ENCODE peak calls at places on chromosomes 11 and 22, in ten cellular contexts. Y, W, G, X, C, P, K, V, R and M are unnamed samples.

GRCh38 chr22:46110215-46110614 is 40.1 kb upstream of the PPARA start:
- DNase-seq in V (no peak), Y (no peak), G (no peak), C (no peak), K (no peak), R (no peak), P (peak), W (no peak), X (no peak), M (no peak)

GRCh38 chr11:105538531-105538930 is 71.3 kb upstream of the GRIA4 start:
- DNase-seq in R (no peak), Y (no peak), X (no peak), C (no peak), P (peak), K (no peak), G (no peak), W (peak), V (no peak), M (no peak)

GRCh38 chr11:78857688-78858087 is 283.0 kb upstream of the NARS2 start:
- DNase-seq in W (no peak), P (peak), Y (no peak), G (no peak), X (no peak), K (no peak), R (no peak), C (no peak), V (no peak), M (no peak)

GRCh38 chr22:19800761-19801244 is 40.2 kb downstream of the TBX1 start:
- DNase-seq in G (peak), Y (no peak), X (no peak), C (no peak), V (no peak), P (peak), K (no peak), W (no peak), R (no peak), M (peak)

GRCh38 chr11:66498508-66498907 is 11.9 kb upstream of the BBS1 start:
- DNase-seq in C (no peak), K (no peak), R (no peak), W (no peak), V (no peak), G (no peak), P (no peak), Y (no peak), X (no peak), M (no peak)

GRCh38 chr11:60992842-60993409 is 21.4 kb downstream of the CD6 start:
- DNase-seq in R (no peak), P (peak), K (no peak), C (no peak), V (no peak), W (no peak), X (no peak), Y (no peak), G (no peak), M (no peak)

GRCh38 chr11:1303973-1304372 is 5.5 kb downstream of the TOLLIP start:
- DNase-seq in V (no peak), K (no peak), C (no peak), P (peak), R (peak), W (no peak), X (no peak), Y (no peak), G (peak), M (no peak)

GRCh38 chr11:103792981-103793468 is 243.4 kb upstream of the DDI1 start:
- DNase-seq in K (no peak), X (no peak), V (no peak), Y (no peak), R (no peak), W (no peak), G (no peak), C (no peak), P (peak), M (no peak)

GRCh38 chr11:71406681-71407080 is 41.5 kb downstream of the DHCR7 start:
- DNase-seq in G (no peak), P (no peak), W (no peak), C (no peak), R (no peak), X (no peak), V (no peak), Y (no peak), K (no peak), M (no peak)

GRCh38 chr22:22942511-22943329 is 55.1 kb downstream of the IGLL5 start:
- DNase-seq in Y (peak), G (peak), K (peak), X (peak), V (peak), C (peak), R (no peak), P (peak), W (peak), M (peak)
- TF ChIP-seq CTCF in Y (peak), G (peak), K (no peak), X (peak), V (peak), C (peak), R (no peak), P (peak), W (peak), M (peak)

DNA sequence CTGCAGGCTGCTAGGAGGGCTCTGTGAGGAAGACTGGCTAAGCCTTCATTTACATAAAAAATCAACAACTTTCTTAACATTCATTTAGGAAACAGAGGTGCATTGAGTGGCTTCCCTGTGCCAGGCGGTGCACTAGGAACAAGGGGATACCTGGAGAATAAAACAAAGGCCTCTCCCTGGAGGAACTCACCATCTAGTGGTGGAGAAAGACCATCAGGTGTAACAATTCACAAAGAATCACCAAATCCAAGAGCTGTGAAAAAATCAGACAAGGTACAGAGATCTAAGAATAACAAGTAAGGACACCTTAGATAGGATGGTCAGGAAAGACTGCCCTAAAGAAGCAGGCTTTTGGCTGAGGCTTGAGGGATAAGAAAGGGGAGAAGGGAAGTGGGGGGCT is 40.3 kb downstream of the CSNK2A3 start:
- DNase-seq in K (no peak), G (no peak), V (no peak), C (no peak), P (no peak), R (no peak), X (no peak), W (no peak), Y (no peak), M (no peak)
- TF ChIP-seq CTCF in K (no peak), G (no peak), V (no peak), C (no peak), P (no peak), R (no peak), X (no peak), W (no peak), Y (no peak), M (no peak)

GRCh38 chr22:21694795-21695431 is 29.1 kb downstream of the PPIL2 start:
- DNase-seq in P (no peak), X (no peak), K (no peak), G (no peak), Y (no peak), V (no peak), C (no peak), W (no peak), R (no peak), M (no peak)

GRCh38 chr22:21695432-21696085 is 29.7 kb downstream of the PPIL2 start:
- DNase-seq in P (no peak), G (no peak), C (no peak), W (no peak), R (no peak), Y (no peak), K (no peak), V (no peak), X (no peak), M (no peak)

GRCh38 chr22:21697021-21697771 is 31.4 kb downstream of the PPIL2 start:
- DNase-seq in G (no peak), R (no peak), Y (no peak), X (no peak), K (no peak), C (no peak), W (no peak), P (no peak), V (no peak), M (no peak)

GRCh38 chr22:21694394-21694793 is 28.6 kb downstream of the PPIL2 start:
- DNase-seq in C (no peak), V (no peak), X (no peak), W (no peak), R (no peak), G (no peak), K (no peak), Y (no peak), P (no peak), M (no peak)

GRCh38 chr22:21696115-21696514 is 30.3 kb downstream of the PPIL2 start:
- DNase-seq in C (no peak), K (no peak), V (no peak), Y (no peak), X (no peak), R (no peak), P (no peak), W (no peak), G (no peak), M (no peak)
- TF ChIP-seq CTCF in C (no peak), K (no peak), V (no peak), Y (no peak), X (no peak), R (no peak), P (no peak), W (no peak), G (no peak), M (no peak)

GRCh38 chr11:22730319-22730718 is 63.9 kb downstream of the GAS2 start:
- DNase-seq in V (no peak), G (no peak), W (no peak), X (no peak), Y (no peak), C (peak), R (no peak), P (peak), K (no peak), M (no peak)
- TF ChIP-seq CTCF in V (no peak), G (no peak), W (no peak), X (peak), Y (no peak), C (peak), R (no peak), P (no peak), K (no peak), M (no peak)

GRCh38 chr11:8685820-8686219 is 3.2 kb downstream of the RPL27A start:
- DNase-seq in X (no peak), R (no peak), G (no peak), Y (no peak), C (no peak), K (no peak), P (no peak), W (no peak), V (no peak), M (no peak)

GRCh38 chr11:8686325-8686724 is 3.7 kb downstream of the RPL27A start:
- DNase-seq in C (no peak), Y (no peak), K (no peak), P (no peak), X (no peak), R (no peak), W (no peak), G (no peak), V (no peak), M (no peak)

GRCh38 chr11:8690374-8691342 is 8.1 kb downstream of the RPL27A start:
- DNase-seq in C (no peak), Y (no peak), V (no peak), P (no peak), X (no peak), G (no peak), K (no peak), W (no peak), R (no peak), M (no peak)

GRCh38 chr11:8689726-8690255 is 7.2 kb downstream of the RPL27A start:
- DNase-seq in C (no peak), Y (no peak), R (no peak), G (no peak), W (no peak), K (no peak), P (no peak), V (no peak), X (no peak), M (no peak)

DNA sequence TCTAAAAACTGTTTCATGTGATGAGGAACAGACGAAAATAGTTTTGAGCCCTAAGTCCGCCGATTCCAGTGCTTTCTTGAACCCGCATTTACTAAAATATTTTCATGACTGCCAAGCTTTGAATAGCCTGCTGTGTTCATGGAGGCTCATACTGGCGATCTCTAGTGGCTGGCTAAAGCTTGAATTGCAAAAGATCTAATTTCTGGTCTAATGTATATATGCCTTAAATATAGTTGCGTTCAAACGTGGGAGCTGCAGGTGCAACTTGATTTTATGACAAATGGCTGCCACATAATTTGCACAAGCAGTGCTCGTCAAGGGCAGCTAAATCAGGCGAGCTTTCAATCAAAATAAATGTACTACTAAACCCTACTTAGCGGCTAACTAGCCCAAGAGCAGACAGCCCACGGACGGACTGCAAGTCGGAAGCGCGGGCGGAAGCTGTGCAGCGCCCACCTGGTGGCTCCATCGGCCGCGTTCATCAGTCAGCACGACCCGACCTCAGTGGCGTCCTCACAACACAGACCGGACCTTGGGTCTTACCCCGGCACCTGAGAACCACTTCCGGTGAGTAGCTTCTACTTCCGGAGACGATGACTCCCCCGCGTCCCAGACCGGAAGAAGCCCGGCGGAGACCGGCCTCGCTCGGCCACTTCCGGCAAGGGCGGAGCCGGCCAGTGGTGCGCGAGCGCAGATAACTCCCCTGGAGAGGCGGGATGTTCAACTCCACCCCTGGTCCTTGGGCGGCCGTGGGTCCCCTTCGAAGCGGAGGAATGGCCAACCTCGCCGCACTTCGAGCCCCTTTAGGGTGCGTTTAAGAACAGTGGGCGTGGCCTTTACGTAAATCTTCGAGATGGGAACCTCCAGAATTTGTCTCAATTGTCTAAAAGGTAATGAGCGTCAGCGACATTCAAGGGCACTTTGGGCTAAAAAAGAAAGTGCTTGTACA is 6.1 kb downstream of the RPL27A start:
- DNase-seq in X (peak), G (peak), V (peak), K (no peak), W (peak), R (peak), P (peak), C (peak), Y (peak), M (peak)
- TF ChIP-seq CTCF in X (peak), G (no peak), V (peak), K (peak), W (no peak), R (no peak), P (peak), C (peak), Y (no peak), M (no peak)

GRCh38 chr22:35612903-35613302 is 4.2 kb downstream of the MB start:
- DNase-seq in R (no peak), K (no peak), P (no peak), Y (no peak), C (no peak), X (no peak), G (peak), W (no peak), V (no peak), M (no peak)

GRCh38 chr22:35609761-35610160 is 7.4 kb downstream of the MB start:
- DNase-seq in V (no peak), X (no peak), P (no peak), Y (no peak), R (no peak), C (no peak), K (no peak), W (no peak), G (peak), M (no peak)

GRCh38 chr22:35611200-35611890 is 5.8 kb downstream of the MB start:
- DNase-seq in W (no peak), R (no peak), C (no peak), G (peak), X (no peak), K (no peak), V (no peak), Y (no peak), P (no peak), M (no peak)

GRCh38 chr22:35610741-35611140 is 6.4 kb downstream of the MB start:
- DNase-seq in K (no peak), W (no peak), X (no peak), R (no peak), P (no peak), C (no peak), G (peak), Y (no peak), V (no peak), M (no peak)

DNA sequence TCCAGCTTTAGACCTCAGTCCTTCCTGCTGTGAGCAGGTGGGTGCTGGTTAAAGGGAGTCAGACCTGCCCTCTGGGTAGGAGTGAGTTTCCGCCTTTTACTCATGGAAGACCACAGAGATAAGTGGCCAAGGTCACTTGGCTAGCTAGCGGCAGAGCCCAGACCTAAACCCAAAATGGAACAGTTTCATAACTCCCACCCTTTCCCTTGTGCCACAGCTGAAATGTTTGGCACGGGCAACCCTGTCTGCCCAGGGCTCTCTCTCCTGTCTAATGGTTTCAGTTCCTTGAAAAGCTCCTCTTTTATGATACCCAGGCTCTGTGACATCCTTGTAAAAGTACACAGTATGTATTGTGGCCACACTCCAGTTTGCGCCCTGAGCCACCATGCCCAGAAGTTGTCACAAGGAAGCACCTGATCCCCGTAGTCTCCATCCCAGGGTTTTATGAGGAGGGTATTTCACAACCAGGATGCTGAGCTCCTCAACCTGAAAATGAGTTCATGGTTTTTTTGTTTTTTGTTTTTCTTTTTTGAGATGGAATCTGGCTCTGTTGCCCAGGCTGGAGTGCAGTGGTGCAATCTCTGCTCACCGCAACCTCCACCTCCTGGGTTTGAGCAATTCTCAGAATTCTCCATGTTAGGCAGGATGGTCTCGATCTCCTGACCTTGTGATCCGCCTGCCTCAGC is 5.1 kb downstream of the MB start:
- DNase-seq in C (no peak), X (no peak), W (no peak), R (peak), K (no peak), P (no peak), V (no peak), Y (no peak), G (peak), M (no peak)
- TF ChIP-seq CTCF in C (no peak), X (no peak), W (no peak), R (no peak), K (no peak), P (no peak), V (no peak), Y (no peak), G (no peak), M (no peak)

DNA sequence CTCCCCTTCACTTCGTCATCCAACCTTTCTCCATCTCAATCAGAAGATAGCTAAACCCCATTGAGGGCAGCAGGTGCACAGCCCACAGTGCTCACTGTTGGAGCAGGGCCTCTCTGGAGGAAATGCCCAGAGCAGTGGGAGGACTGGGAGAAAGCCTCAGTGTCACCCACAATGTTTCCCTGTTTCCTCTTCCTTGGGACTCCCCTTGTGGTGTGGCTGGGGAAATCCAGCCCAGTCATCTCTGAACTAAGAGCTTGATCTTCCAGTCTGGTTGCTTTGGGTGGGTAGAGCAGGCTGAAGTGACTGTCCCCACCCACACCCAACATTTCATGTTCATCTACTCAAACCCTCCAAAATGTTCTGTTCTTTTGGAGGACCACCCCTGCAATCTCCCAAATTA is 29.8 kb upstream of the EED start:
- DNase-seq in R (no peak), P (no peak), C (peak), G (no peak), Y (no peak), W (no peak), X (no peak), V (no peak), K (no peak), M (no peak)
- TF ChIP-seq CTCF in R (no peak), P (peak), C (no peak), G (no peak), Y (no peak), W (peak), X (no peak), V (no peak), K (no peak), M (no peak)

GRCh38 chr11:17735823-17736772 is 1.5 kb downstream of the KCNC1 start:
- DNase-seq in R (no peak), Y (no peak), P (no peak), K (no peak), X (no peak), C (no peak), V (no peak), G (no peak), W (no peak), M (peak)
- TF ChIP-seq CTCF in R (no peak), Y (no peak), P (peak), K (no peak), X (peak), C (no peak), V (peak), G (no peak), W (peak), M (peak)

DNA sequence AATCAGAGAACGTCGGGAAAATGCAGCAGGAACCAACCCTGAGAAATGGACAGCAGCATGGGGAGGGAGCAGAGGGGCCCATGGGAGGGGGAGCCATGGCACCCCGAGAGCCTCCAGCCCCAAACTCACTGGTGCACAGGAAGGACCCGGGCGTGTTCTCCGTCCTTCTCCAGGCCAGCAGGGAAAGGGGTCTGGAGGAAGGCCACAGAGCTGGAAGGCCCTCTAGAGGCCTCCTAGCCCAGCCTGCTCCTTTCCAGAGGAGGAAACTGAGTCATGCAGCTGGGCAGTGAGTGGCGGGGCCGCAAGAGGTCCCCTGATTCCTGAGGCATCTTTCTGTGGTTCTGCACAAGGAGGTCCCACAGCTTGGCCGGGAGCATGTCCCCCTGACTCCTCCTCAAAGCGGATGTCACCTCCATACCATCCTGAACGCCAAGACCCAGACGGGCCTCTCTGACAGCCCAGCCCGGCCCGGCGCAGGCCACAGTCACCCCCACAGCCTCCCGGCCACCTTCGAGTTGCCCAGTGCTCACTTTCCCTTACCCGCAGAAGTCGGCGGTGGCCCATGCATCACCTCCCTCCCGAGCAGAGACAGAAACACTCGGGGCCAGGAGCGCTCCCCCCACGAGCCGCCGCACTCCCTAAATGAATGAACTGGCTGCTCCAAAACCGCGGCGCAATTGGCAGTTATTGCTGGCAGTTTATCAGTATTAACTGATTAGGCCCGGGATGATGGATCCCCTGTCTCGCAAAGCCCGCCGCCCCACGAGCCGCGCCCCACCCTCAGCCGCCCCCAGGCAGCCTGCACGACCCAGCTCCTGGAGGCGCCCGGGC is 272.6 kb downstream of the BUD13 start:
- DNase-seq in W (no peak), X (no peak), C (no peak), Y (no peak), V (no peak), P (no peak), K (no peak), G (no peak), R (no peak), M (no peak)
- TF ChIP-seq CTCF in W (no peak), X (no peak), C (no peak), Y (no peak), V (no peak), P (no peak), K (no peak), G (no peak), R (no peak), M (no peak)